ENCODE peak calls at places on chromosome 7, in four cellular contexts. E is caudate nucleus, D is heart left ventricle, O is HCT116. F is an unnamed sample.

GRCh38 chr7:28790467-28790866 is 167.7 kb downstream of the TRIL start:
- DNase-seq in O (no peak), E (no peak), D (no peak), F (no peak)

GRCh38 chr7:111796671-111797070 is 234.4 kb upstream of the IMMP2L start:
- DNase-seq in D (no peak), O (peak), E (no peak), F (no peak)

GRCh38 chr7:121288894-121289293 is 39.9 kb upstream of the WNT16 start:
- DNase-seq in D (no peak), E (no peak), O (peak), F (no peak)

GRCh38 chr7:157630301-157630853 is 293.6 kb downstream of the DNAJB6 start:
- DNase-seq in O (no peak), D (peak), E (no peak), F (no peak)

GRCh38 chr7:33711231-33712019 is 193.9 kb upstream of the BMPER start:
- DNase-seq in D (no peak), O (no peak), E (no peak), F (no peak)

GRCh38 chr7:16062269-16062668 is 359.1 kb downstream of the CRPPA start:
- DNase-seq in E (no peak), D (no peak), O (no peak), F (no peak)

GRCh38 chr7:106865130-106866115 is at the start of gene PIK3CG:
- DNase-seq in E (no peak), D (no peak), O (no peak), F (no peak)

GRCh38 chr7:16323313-16323712 is 98.0 kb downstream of the CRPPA start:
- DNase-seq in O (no peak), D (no peak), E (no peak), F (no peak)

GRCh38 chr7:158539711-158540146 is 47.9 kb downstream of the PTPRN2 start:
- DNase-seq in D (no peak), E (no peak), O (no peak), F (no peak)

GRCh38 chr7:123437447-123437995 is 96.9 kb downstream of the IQUB start:
- DNase-seq in D (no peak), O (no peak), E (no peak), F (no peak)

GRCh38 chr7:122694697-122695096 is 4.2 kb downstream of the RNF133 start:
- DNase-seq in E (no peak), O (no peak), D (no peak), F (no peak)

GRCh38 chr7:142583424-142583823 is 165.8 kb upstream of the PRSS1 start:
- DNase-seq in D (no peak), E (no peak), O (peak), F (peak)

GRCh38 chr7:89648509-89648908 is 505.8 kb upstream of the STEAP1 start:
- DNase-seq in D (no peak), E (no peak), O (no peak), F (no peak)

GRCh38 chr7:82760092-82760491 is 316.5 kb upstream of the CACNA2D1 start:
- DNase-seq in E (no peak), O (no peak), D (no peak), F (no peak)

GRCh38 chr7:4749798-4750197 is 25.6 kb upstream of the AP5Z1 start:
- DNase-seq in D (no peak), E (no peak), O (no peak), F (no peak)

GRCh38 chr7:26555971-26556830 is 264.5 kb downstream of the SNX10 start:
- DNase-seq in O (no peak), D (no peak), E (no peak), F (no peak)

GRCh38 chr7:142177869-142178268 is 66.4 kb downstream of the MGAM2 start:
- DNase-seq in D (no peak), O (no peak), E (no peak), F (no peak)

GRCh38 chr7:138074121-138074520 is 2.1 kb upstream of the AKR1D1 start:
- DNase-seq in O (no peak), E (no peak), D (no peak), F (no peak)

GRCh38 chr7:156492170-156492569 is 148.4 kb upstream of the RNF32 start:
- DNase-seq in E (no peak), D (no peak), O (no peak), F (no peak)

GRCh38 chr7:44072364-44073231 is 7.2 kb upstream of the PGAM2 start:
- DNase-seq in D (peak), E (no peak), O (peak), F (no peak)

GRCh38 chr7:5296627-5297226 is 14.0 kb downstream of the SLC29A4 start:
- DNase-seq in D (no peak), E (peak), O (no peak), F (no peak)

GRCh38 chr7:93442478-93443224 is 131.9 kb downstream of the CALCR start:
- DNase-seq in E (no peak), D (no peak), O (peak), F (no peak)

GRCh38 chr7:91344911-91345310 is 80.7 kb downstream of the FZD1 start:
- DNase-seq in D (no peak), O (no peak), E (no peak), F (no peak)

GRCh38 chr7:158300427-158300826 is 287.2 kb downstream of the PTPRN2 start:
- DNase-seq in E (peak), D (no peak), O (no peak), F (no peak)

GRCh38 chr7:24700446-24701044 is 56.7 kb downstream of the GSDME start:
- DNase-seq in D (no peak), O (no peak), E (no peak), F (no peak)
- H3K27ac ChIP-seq in D (no peak), O (no peak), E (no peak), F (no peak)

DNA sequence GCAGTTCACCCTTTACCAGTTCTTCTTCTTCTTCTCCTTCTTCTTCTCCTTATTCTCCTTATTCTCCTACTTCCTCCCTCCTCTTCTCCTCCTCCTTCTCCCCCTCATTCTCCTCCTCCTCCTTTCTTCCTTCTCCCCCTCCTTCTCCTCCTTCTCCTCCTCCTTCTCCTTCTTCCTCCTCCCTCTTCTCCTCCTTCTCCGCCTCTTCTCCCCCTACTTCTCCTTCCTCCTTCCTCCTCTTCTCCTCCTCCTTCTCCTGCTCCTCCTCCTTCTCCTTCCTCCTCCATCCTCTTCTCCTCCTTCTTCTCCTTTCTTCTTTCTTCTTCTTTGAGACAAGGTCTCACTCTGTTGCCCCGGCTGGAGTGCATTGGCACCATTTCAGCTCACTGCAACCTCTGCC is 58.0 kb upstream of the LRGUK start:
- DNase-seq in O (no peak), E (no peak), D (no peak), F (no peak)
- H3K27ac ChIP-seq in O (no peak), E (no peak), D (no peak), F (no peak)

GRCh38 chr7:98213296-98213873 is 2.1 kb downstream of the BHLHA15 start:
- DNase-seq in D (peak), E (no peak), O (no peak), F (no peak)

GRCh38 chr7:98212532-98213041 is 1.3 kb downstream of the BHLHA15 start:
- DNase-seq in O (no peak), E (no peak), D (peak), F (no peak)

GRCh38 chr7:98211221-98211675 is at the start of gene BHLHA15:
- DNase-seq in O (no peak), D (peak), E (no peak), F (no peak)

GRCh38 chr7:98210513-98211220 is 572 bp upstream of the BHLHA15 start:
- DNase-seq in D (peak), E (no peak), O (no peak), F (no peak)

DNA sequence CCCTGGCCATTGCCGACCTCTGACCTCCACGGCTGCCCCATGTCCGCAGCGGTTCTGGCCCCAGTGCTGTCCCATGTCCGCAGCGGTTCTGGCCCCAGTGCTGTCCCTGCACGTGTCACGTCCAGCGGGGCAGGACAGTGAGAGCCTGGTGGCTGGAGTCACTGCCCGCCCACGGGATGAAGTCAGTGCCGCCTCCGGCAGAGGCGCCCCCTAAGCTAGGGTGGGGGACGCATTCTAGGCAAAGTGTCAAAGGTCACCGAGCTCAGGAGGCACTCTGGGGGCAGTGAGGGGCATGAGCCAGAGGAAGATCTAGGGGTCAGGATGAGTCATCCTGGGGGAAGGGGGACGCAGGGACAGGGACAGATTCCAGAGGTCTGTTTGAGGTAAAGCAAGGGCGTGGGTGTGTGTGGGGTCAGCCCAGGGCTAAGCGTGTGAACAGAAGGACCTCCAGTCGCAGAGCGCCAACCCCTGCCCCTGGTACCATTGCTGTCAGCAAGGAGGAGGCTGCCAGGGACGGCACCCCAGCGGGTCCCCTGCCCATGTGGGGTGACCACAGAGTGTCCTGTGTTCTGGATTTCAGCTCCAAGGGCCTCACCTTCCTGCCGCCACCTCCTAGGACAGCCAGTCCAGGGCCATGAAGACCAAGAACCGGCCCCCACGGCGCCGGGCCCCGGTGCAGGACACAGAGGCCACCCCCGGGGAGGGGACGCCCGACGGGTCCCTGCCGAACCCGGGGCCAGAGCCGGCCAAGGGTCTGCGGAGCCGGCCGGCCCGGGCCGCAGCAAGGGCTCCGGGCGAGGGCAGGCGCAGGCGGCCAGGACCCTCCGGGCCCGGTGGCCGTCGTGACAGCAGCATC is 665 bp downstream of the BHLHA15 start:
- DNase-seq in O (no peak), D (no peak), E (no peak), F (no peak)
- H3K27ac ChIP-seq in O (peak), D (no peak), E (no peak), F (no peak)

GRCh38 chr7:20083781-20084180 is 133.4 kb downstream of the MACC1 start:
- DNase-seq in E (no peak), O (no peak), D (no peak), F (no peak)
- H3K27ac ChIP-seq in E (no peak), O (no peak), D (no peak), F (no peak)

F was measured in epithelial cell of prostate.